ENCODE peak calls at places on chromosomes 13 and 19, in nine cellular contexts. One of them, this sample, is unnamed.

GRCh38 chr13:47904239-47904638 is 96.8 kb downstream of the SUCLA2 start:
- DNase-seq in ELR: no peak
- DNase-seq in neural progenitor cell: no peak
- DNase-seq in activated T-cell treated with anti-CD3 and anti-CD28 coated beads, Interleukin-2, amount 50 U/mL, for 1 hour: no peak
- DNase-seq in thoracic aorta: no peak
- DNase-seq in stromal cell of bone marrow: no peak
- DNase-seq in smooth muscle cell of the brain vasculature: no peak
- DNase-seq in SK-N-DZ: no peak
- DNase-seq in stimulated activated CD4-positive, alpha-beta T cell treated with anti-CD3 and anti-CD28 coated beads, Interleukin-12 subunit alpha, Interleukin-12 subunit beta, amount 100 ng/mL, for 24 hours: no peak
- DNase-seq in this sample: no peak

GRCh38 chr13:107211073-107211472 is 643.1 kb upstream of the ARGLU1 start:
- DNase-seq in activated T-cell treated with anti-CD3 and anti-CD28 coated beads, Interleukin-2, amount 50 U/mL, for 1 hour: peak
- DNase-seq in stimulated activated CD4-positive, alpha-beta T cell treated with anti-CD3 and anti-CD28 coated beads, Interleukin-12 subunit alpha, Interleukin-12 subunit beta, amount 100 ng/mL, for 24 hours: no peak
- DNase-seq in smooth muscle cell of the brain vasculature: peak
- DNase-seq in SK-N-DZ: peak
- DNase-seq in neural progenitor cell: peak
- DNase-seq in thoracic aorta: peak
- DNase-seq in stromal cell of bone marrow: peak
- DNase-seq in ELR: peak
- DNase-seq in this sample: peak

GRCh38 chr13:114149774-114150740 is 17.6 kb upstream of the RASA3 start:
- DNase-seq in stromal cell of bone marrow: no peak
- DNase-seq in neural progenitor cell: no peak
- DNase-seq in ELR: no peak
- DNase-seq in smooth muscle cell of the brain vasculature: no peak
- DNase-seq in thoracic aorta: no peak
- DNase-seq in SK-N-DZ: no peak
- DNase-seq in stimulated activated CD4-positive, alpha-beta T cell treated with anti-CD3 and anti-CD28 coated beads, Interleukin-12 subunit alpha, Interleukin-12 subunit beta, amount 100 ng/mL, for 24 hours: no peak
- DNase-seq in activated T-cell treated with anti-CD3 and anti-CD28 coated beads, Interleukin-2, amount 50 U/mL, for 1 hour: no peak
- DNase-seq in this sample: no peak

GRCh38 chr19:13212759-13213330 is 62.6 kb downstream of the IER2 start:
- DNase-seq in neural progenitor cell: peak
- DNase-seq in activated T-cell treated with anti-CD3 and anti-CD28 coated beads, Interleukin-2, amount 50 U/mL, for 1 hour: peak
- DNase-seq in thoracic aorta: no peak
- DNase-seq in smooth muscle cell of the brain vasculature: peak
- DNase-seq in stimulated activated CD4-positive, alpha-beta T cell treated with anti-CD3 and anti-CD28 coated beads, Interleukin-12 subunit alpha, Interleukin-12 subunit beta, amount 100 ng/mL, for 24 hours: peak
- DNase-seq in SK-N-DZ: peak
- DNase-seq in stromal cell of bone marrow: peak
- DNase-seq in ELR: peak
- DNase-seq in this sample: peak

GRCh38 chr19:46604781-46605355 is 3.7 kb downstream of the CALM3 start:
- DNase-seq in activated T-cell treated with anti-CD3 and anti-CD28 coated beads, Interleukin-2, amount 50 U/mL, for 1 hour: peak
- DNase-seq in thoracic aorta: no peak
- DNase-seq in stromal cell of bone marrow: no peak
- DNase-seq in neural progenitor cell: no peak
- DNase-seq in SK-N-DZ: no peak
- DNase-seq in ELR: no peak
- DNase-seq in smooth muscle cell of the brain vasculature: no peak
- DNase-seq in stimulated activated CD4-positive, alpha-beta T cell treated with anti-CD3 and anti-CD28 coated beads, Interleukin-12 subunit alpha, Interleukin-12 subunit beta, amount 100 ng/mL, for 24 hours: no peak
- DNase-seq in this sample: no peak

GRCh38 chr19:13974073-13974472 is 21.8 kb downstream of the DCAF15 start:
- DNase-seq in stromal cell of bone marrow: no peak
- DNase-seq in activated T-cell treated with anti-CD3 and anti-CD28 coated beads, Interleukin-2, amount 50 U/mL, for 1 hour: peak
- DNase-seq in ELR: peak
- DNase-seq in SK-N-DZ: peak
- DNase-seq in neural progenitor cell: peak
- DNase-seq in stimulated activated CD4-positive, alpha-beta T cell treated with anti-CD3 and anti-CD28 coated beads, Interleukin-12 subunit alpha, Interleukin-12 subunit beta, amount 100 ng/mL, for 24 hours: no peak
- DNase-seq in thoracic aorta: no peak
- DNase-seq in smooth muscle cell of the brain vasculature: no peak
- DNase-seq in this sample: no peak

GRCh38 chr19:6087074-6087506 is 23.2 kb downstream of the RFX2 start:
- DNase-seq in stromal cell of bone marrow: no peak
- DNase-seq in thoracic aorta: no peak
- DNase-seq in smooth muscle cell of the brain vasculature: no peak
- DNase-seq in stimulated activated CD4-positive, alpha-beta T cell treated with anti-CD3 and anti-CD28 coated beads, Interleukin-12 subunit alpha, Interleukin-12 subunit beta, amount 100 ng/mL, for 24 hours: no peak
- DNase-seq in activated T-cell treated with anti-CD3 and anti-CD28 coated beads, Interleukin-2, amount 50 U/mL, for 1 hour: peak
- DNase-seq in SK-N-DZ: no peak
- DNase-seq in ELR: no peak
- DNase-seq in neural progenitor cell: peak
- DNase-seq in this sample: no peak

GRCh38 chr13:51107996-51108395 is 3.1 kb downstream of the C13orf42 start:
- DNase-seq in thoracic aorta: no peak
- DNase-seq in SK-N-DZ: no peak
- DNase-seq in stromal cell of bone marrow: no peak
- DNase-seq in neural progenitor cell: no peak
- DNase-seq in activated T-cell treated with anti-CD3 and anti-CD28 coated beads, Interleukin-2, amount 50 U/mL, for 1 hour: no peak
- DNase-seq in ELR: no peak
- DNase-seq in stimulated activated CD4-positive, alpha-beta T cell treated with anti-CD3 and anti-CD28 coated beads, Interleukin-12 subunit alpha, Interleukin-12 subunit beta, amount 100 ng/mL, for 24 hours: no peak
- DNase-seq in smooth muscle cell of the brain vasculature: no peak
- DNase-seq in this sample: no peak

GRCh38 chr13:50352720-50353491 is 337.7 kb downstream of the KCNRG start:
- DNase-seq in neural progenitor cell: no peak
- DNase-seq in thoracic aorta: no peak
- DNase-seq in SK-N-DZ: peak
- DNase-seq in activated T-cell treated with anti-CD3 and anti-CD28 coated beads, Interleukin-2, amount 50 U/mL, for 1 hour: no peak
- DNase-seq in ELR: no peak
- DNase-seq in stimulated activated CD4-positive, alpha-beta T cell treated with anti-CD3 and anti-CD28 coated beads, Interleukin-12 subunit alpha, Interleukin-12 subunit beta, amount 100 ng/mL, for 24 hours: no peak
- DNase-seq in smooth muscle cell of the brain vasculature: no peak
- DNase-seq in stromal cell of bone marrow: no peak
- DNase-seq in this sample: no peak

GRCh38 chr13:27194895-27195764 is 23.5 kb upstream of the USP12 start:
- DNase-seq in activated T-cell treated with anti-CD3 and anti-CD28 coated beads, Interleukin-2, amount 50 U/mL, for 1 hour: no peak
- DNase-seq in ELR: peak
- DNase-seq in neural progenitor cell: peak
- DNase-seq in SK-N-DZ: no peak
- DNase-seq in stimulated activated CD4-positive, alpha-beta T cell treated with anti-CD3 and anti-CD28 coated beads, Interleukin-12 subunit alpha, Interleukin-12 subunit beta, amount 100 ng/mL, for 24 hours: no peak
- DNase-seq in smooth muscle cell of the brain vasculature: peak
- DNase-seq in thoracic aorta: no peak
- DNase-seq in stromal cell of bone marrow: peak
- DNase-seq in this sample: no peak

GRCh38 chr19:49339364-49340068 is 4.3 kb downstream of the CD37 start:
- DNase-seq in ELR: no peak
- DNase-seq in smooth muscle cell of the brain vasculature: no peak
- DNase-seq in thoracic aorta: peak
- DNase-seq in stromal cell of bone marrow: peak
- DNase-seq in activated T-cell treated with anti-CD3 and anti-CD28 coated beads, Interleukin-2, amount 50 U/mL, for 1 hour: no peak
- DNase-seq in neural progenitor cell: peak
- DNase-seq in stimulated activated CD4-positive, alpha-beta T cell treated with anti-CD3 and anti-CD28 coated beads, Interleukin-12 subunit alpha, Interleukin-12 subunit beta, amount 100 ng/mL, for 24 hours: no peak
- DNase-seq in SK-N-DZ: peak
- DNase-seq in this sample: peak

GRCh38 chr13:112625698-112626097 is 37.7 kb upstream of the TUBGCP3 start:
- DNase-seq in ELR: no peak
- DNase-seq in stimulated activated CD4-positive, alpha-beta T cell treated with anti-CD3 and anti-CD28 coated beads, Interleukin-12 subunit alpha, Interleukin-12 subunit beta, amount 100 ng/mL, for 24 hours: no peak
- DNase-seq in thoracic aorta: no peak
- DNase-seq in stromal cell of bone marrow: no peak
- DNase-seq in neural progenitor cell: no peak
- DNase-seq in activated T-cell treated with anti-CD3 and anti-CD28 coated beads, Interleukin-2, amount 50 U/mL, for 1 hour: no peak
- DNase-seq in SK-N-DZ: no peak
- DNase-seq in smooth muscle cell of the brain vasculature: no peak
- DNase-seq in this sample: no peak

GRCh38 chr13:50679321-50679720 is 164.2 kb downstream of the DLEU7 start:
- DNase-seq in thoracic aorta: no peak
- DNase-seq in stromal cell of bone marrow: no peak
- DNase-seq in activated T-cell treated with anti-CD3 and anti-CD28 coated beads, Interleukin-2, amount 50 U/mL, for 1 hour: no peak
- DNase-seq in smooth muscle cell of the brain vasculature: no peak
- DNase-seq in stimulated activated CD4-positive, alpha-beta T cell treated with anti-CD3 and anti-CD28 coated beads, Interleukin-12 subunit alpha, Interleukin-12 subunit beta, amount 100 ng/mL, for 24 hours: no peak
- DNase-seq in SK-N-DZ: no peak
- DNase-seq in ELR: peak
- DNase-seq in neural progenitor cell: no peak
- DNase-seq in this sample: no peak

GRCh38 chr13:33349996-33350826 is 64.7 kb upstream of the STARD13 start:
- DNase-seq in stromal cell of bone marrow: no peak
- DNase-seq in ELR: peak
- DNase-seq in activated T-cell treated with anti-CD3 and anti-CD28 coated beads, Interleukin-2, amount 50 U/mL, for 1 hour: no peak
- DNase-seq in thoracic aorta: no peak
- DNase-seq in neural progenitor cell: peak
- DNase-seq in stimulated activated CD4-positive, alpha-beta T cell treated with anti-CD3 and anti-CD28 coated beads, Interleukin-12 subunit alpha, Interleukin-12 subunit beta, amount 100 ng/mL, for 24 hours: no peak
- DNase-seq in SK-N-DZ: peak
- DNase-seq in smooth muscle cell of the brain vasculature: peak
- DNase-seq in this sample: peak

GRCh38 chr13:40191186-40191980 is 475.1 kb downstream of the FOXO1 start:
- DNase-seq in ELR: no peak
- DNase-seq in thoracic aorta: no peak
- DNase-seq in neural progenitor cell: no peak
- DNase-seq in stromal cell of bone marrow: no peak
- DNase-seq in smooth muscle cell of the brain vasculature: no peak
- DNase-seq in SK-N-DZ: no peak
- DNase-seq in stimulated activated CD4-positive, alpha-beta T cell treated with anti-CD3 and anti-CD28 coated beads, Interleukin-12 subunit alpha, Interleukin-12 subunit beta, amount 100 ng/mL, for 24 hours: no peak
- DNase-seq in activated T-cell treated with anti-CD3 and anti-CD28 coated beads, Interleukin-2, amount 50 U/mL, for 1 hour: no peak
- DNase-seq in this sample: no peak

GRCh38 chr13:46647514-46648065 is 94.6 kb downstream of the LRCH1 start:
- DNase-seq in smooth muscle cell of the brain vasculature: no peak
- DNase-seq in stromal cell of bone marrow: no peak
- DNase-seq in ELR: no peak
- DNase-seq in stimulated activated CD4-positive, alpha-beta T cell treated with anti-CD3 and anti-CD28 coated beads, Interleukin-12 subunit alpha, Interleukin-12 subunit beta, amount 100 ng/mL, for 24 hours: no peak
- DNase-seq in thoracic aorta: no peak
- DNase-seq in SK-N-DZ: no peak
- DNase-seq in activated T-cell treated with anti-CD3 and anti-CD28 coated beads, Interleukin-2, amount 50 U/mL, for 1 hour: no peak
- DNase-seq in neural progenitor cell: no peak
- DNase-seq in this sample: no peak

This sample was measured in heart left ventricle.